ENCODE peak calls at places on chromosomes 7 and 10, in four cellular contexts. Z is Panc1, D is A549, Q is HepG2. Y is an unnamed sample.

GRCh38 chr10:44955408-44956070 is 4.1 kb upstream of the RASSF4 start:
- DNase-seq in Z (no peak), Q (no peak), D (no peak), Y (no peak)

GRCh38 chr10:12504628-12505027 is 155.3 kb downstream of the CAMK1D start:
- DNase-seq in D (no peak), Q (no peak), Z (no peak), Y (no peak)

GRCh38 chr7:27198138-27198841 is 1.6 kb downstream of the HOXA13 start:
- DNase-seq in Z (no peak), Q (no peak), D (no peak), Y (no peak)

GRCh38 chr10:5387169-5387568 is 17.5 kb downstream of the TUBAL3 start:
- DNase-seq in Q (no peak), D (no peak), Z (no peak), Y (no peak)

GRCh38 chr7:142796501-142797341 is 26.0 kb downstream of the PRSS2 start:
- DNase-seq in Q (no peak), D (no peak), Z (no peak), Y (peak; percentile 49)

GRCh38 chr7:70392870-70393269 is 739.1 kb upstream of the GALNT17 start:
- DNase-seq in Q (no peak), Z (no peak), D (no peak), Y (peak; percentile 52)

GRCh38 chr10:69911571-69912528 is 110.1 kb downstream of the COL13A1 start:
- DNase-seq in D (no peak), Z (no peak), Q (no peak), Y (peak; percentile 34)

GRCh38 chr10:131983780-131984179 is 2.1 kb upstream of the BNIP3 start:
- DNase-seq in Z (peak; percentile 76), Q (peak; percentile 63), D (peak; percentile 70), Y (no peak)

GRCh38 chr7:144063710-144064109 is 5.9 kb upstream of the OR2A25 start:
- DNase-seq in Q (no peak), Z (no peak), D (no peak), Y (peak; percentile 85)

GRCh38 chr7:115475774-115476407 is 554.0 kb downstream of the MDFIC start:
- DNase-seq in Q (no peak), D (no peak), Z (no peak), Y (peak; percentile 68)

GRCh38 chr7:157609516-157609915 is 272.7 kb downstream of the DNAJB6 start:
- DNase-seq in D (no peak), Q (no peak), Z (no peak), Y (no peak)

GRCh38 chr7:103951311-103951710 is 38.1 kb downstream of the RELN start:
- DNase-seq in Z (no peak), Q (no peak), D (no peak), Y (no peak)

GRCh38 chr10:70649526-70649925 is 22.8 kb upstream of the ADAMTS14 start:
- DNase-seq in D (peak; percentile 33), Q (no peak), Z (peak; percentile 42), Y (no peak)

GRCh38 chr7:25894002-25894901 is 257.7 kb upstream of the NFE2L3 start:
- DNase-seq in Z (no peak), D (peak; percentile 43), Q (peak; percentile 45), Y (peak; percentile 75)

DNA sequence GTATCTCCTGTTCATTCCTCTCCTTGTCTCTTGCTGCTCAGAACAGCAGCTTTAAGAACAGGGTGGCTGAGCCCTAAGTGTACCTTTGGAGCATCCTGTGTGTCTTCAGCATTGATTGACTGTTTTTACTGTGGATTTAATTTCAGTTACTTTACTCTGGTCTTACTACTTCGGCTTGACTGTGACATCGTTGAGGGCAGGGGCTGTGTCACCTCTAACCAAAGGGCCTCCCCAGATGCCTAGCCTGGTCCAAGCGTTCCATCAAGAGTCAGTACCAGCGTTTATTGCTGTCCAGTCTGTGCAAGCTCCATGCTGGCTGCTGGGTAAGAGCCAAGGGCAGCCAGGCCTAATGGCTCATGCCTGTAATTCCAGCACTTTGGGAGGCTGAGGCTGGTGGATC is 32.4 kb downstream of the CCM2 start:
- DNase-seq in Q (no peak), D (no peak), Z (no peak), Y (no peak)
- H3K27ac ChIP-seq in Q (no peak overlapping the region), D (no peak overlapping the region), Z (no peak overlapping the region), Y (no peak overlapping the region)

GRCh38 chr7:134901389-134902020 is 84.8 kb upstream of the AGBL3 start:
- DNase-seq in Z (no peak), D (peak; percentile 47), Q (peak; percentile 92), Y (no peak)
- TF ChIP-seq REST in Z (no peak), D (no peak), Q (no peak), Y (no peak)

GRCh38 chr7:66099232-66099550 is 15.5 kb upstream of the CRCP start:
- DNase-seq in D (peak; percentile 50), Q (no peak), Z (no peak), Y (no peak)
- H3K27ac ChIP-seq in D (peak overlapping the region; percentile 97), Q (no peak overlapping the region), Z (peak overlapping the region; percentile 98), Y (no peak overlapping the region)

DNA sequence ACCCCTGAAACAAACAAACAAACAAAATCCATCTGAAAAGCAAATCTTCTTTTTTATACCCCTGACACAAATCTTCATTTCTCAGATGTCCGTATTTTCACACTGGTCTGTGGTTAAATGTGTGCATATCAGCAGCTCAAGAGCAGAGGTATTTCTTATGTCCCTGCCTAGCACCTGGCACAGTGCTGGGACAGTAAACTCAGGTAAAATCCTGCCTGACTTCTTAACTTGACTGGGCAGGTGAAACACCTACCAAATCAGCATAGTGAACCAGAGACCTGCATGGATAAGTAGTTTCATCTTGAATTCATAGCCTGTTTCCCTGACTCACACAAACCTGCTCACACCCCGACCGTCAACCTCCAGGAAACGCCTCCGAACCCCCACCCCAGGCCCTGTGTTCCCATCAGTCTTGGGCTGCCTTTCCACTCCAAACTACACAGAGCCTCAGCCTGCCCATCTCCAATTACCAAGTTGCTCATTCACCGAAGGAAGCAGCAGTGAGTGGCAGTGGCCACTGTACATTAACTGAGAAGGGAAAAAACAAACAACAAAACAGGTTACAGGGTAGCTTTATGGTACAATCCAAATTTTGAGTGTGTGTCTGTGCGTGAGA is 109.9 kb downstream of the HECTD2 start:
- DNase-seq in D (no peak), Z (no peak), Q (no peak), Y (peak; percentile 22)
- TF ChIP-seq REST in D (no peak), Z (no peak), Q (no peak), Y (no peak)

GRCh38 chr10:7333995-7334964 is 76.6 kb downstream of the SFMBT2 start:
- DNase-seq in Q (no peak), D (no peak), Z (no peak), Y (peak; percentile 44)
- H3K27ac ChIP-seq in Q (no peak overlapping the region), D (no peak overlapping the region), Z (no peak overlapping the region), Y (peak overlapping the region; percentile 63)

GRCh38 chr10:104548090-104548489 is 93.0 kb upstream of the SORCS3 start:
- DNase-seq in Z (no peak), D (no peak), Q (no peak), Y (peak; percentile 65)
- TF ChIP-seq REST in Z (peak; percentile 77), D (peak; percentile 74), Q (peak; percentile 92), Y (peak; percentile 81)

Y was measured in GM23338.